ENCODE peak calls at places on chromosomes 13 and 19, in four cellular contexts. One of them, this sample, is unnamed.
A peak's percentile ranks its signal among the peaks of the same experiment; 100 is the strongest.

GRCh38 chr19:1247747-1248453 is 483 bp upstream of the MIDN start:
- DNase-seq in tibial artery: peak; percentile 91
- DNase-seq in cardiac fibroblast: peak; percentile 80
- DNase-seq in amygdala: no peak
- DNase-seq in this sample: no peak

GRCh38 chr13:79589605-79590511 is 108.9 kb downstream of the NDFIP2 start:
- DNase-seq in amygdala: no peak
- DNase-seq in tibial artery: no peak
- DNase-seq in cardiac fibroblast: peak; percentile 19
- DNase-seq in this sample: no peak

GRCh38 chr13:102212729-102213128 is 189.1 kb downstream of the FGF14 start:
- DNase-seq in cardiac fibroblast: no peak
- DNase-seq in amygdala: no peak
- DNase-seq in tibial artery: no peak
- DNase-seq in this sample: no peak

GRCh38 chr13:62583466-62583865 is 1167.8 kb upstream of the PCDH20 start:
- DNase-seq in cardiac fibroblast: no peak
- DNase-seq in tibial artery: no peak
- DNase-seq in amygdala: no peak
- DNase-seq in this sample: no peak

GRCh38 chr13:74264333-74264732 is 130.1 kb upstream of the KLF12 start:
- DNase-seq in tibial artery: no peak
- DNase-seq in cardiac fibroblast: no peak
- DNase-seq in amygdala: no peak
- DNase-seq in this sample: no peak

GRCh38 chr19:343451-343931 is 1.1 kb downstream of the MIER2 start:
- DNase-seq in amygdala: no peak
- DNase-seq in cardiac fibroblast: peak; percentile 11
- DNase-seq in tibial artery: no peak
- DNase-seq in this sample: no peak

GRCh38 chr13:79451500-79451962 is 29.4 kb upstream of the NDFIP2 start:
- DNase-seq in cardiac fibroblast: peak; percentile 94
- DNase-seq in tibial artery: no peak
- DNase-seq in amygdala: no peak
- DNase-seq in this sample: no peak

GRCh38 chr19:31676271-31677004 is 327.2 kb upstream of the TSHZ3 start:
- DNase-seq in cardiac fibroblast: no peak
- DNase-seq in tibial artery: no peak
- DNase-seq in amygdala: no peak
- DNase-seq in this sample: no peak

GRCh38 chr13:39818953-39819352 is 163.5 kb downstream of the COG6 start:
- DNase-seq in tibial artery: no peak
- DNase-seq in amygdala: no peak
- DNase-seq in cardiac fibroblast: peak; percentile 81
- DNase-seq in this sample: no peak

GRCh38 chr13:34340534-34340933 is 522.6 kb downstream of the RFC3 start:
- DNase-seq in cardiac fibroblast: peak; percentile 63
- DNase-seq in tibial artery: no peak
- DNase-seq in amygdala: no peak
- DNase-seq in this sample: no peak

GRCh38 chr13:106083620-106084350 is 451.7 kb downstream of the EFNB2 start:
- DNase-seq in tibial artery: no peak
- DNase-seq in cardiac fibroblast: peak; percentile 78
- DNase-seq in amygdala: no peak
- DNase-seq in this sample: no peak

GRCh38 chr19:45499196-45500180 is 1.2 kb downstream of the PPM1N start:
- DNase-seq in tibial artery: no peak
- DNase-seq in cardiac fibroblast: peak; percentile 39
- DNase-seq in amygdala: no peak
- DNase-seq in this sample: no peak

GRCh38 chr19:41691268-41691970 is 3.3 kb upstream of the CEACAM7 start:
- DNase-seq in cardiac fibroblast: peak; percentile 18
- DNase-seq in amygdala: no peak
- DNase-seq in tibial artery: no peak
- DNase-seq in this sample: no peak

GRCh38 chr13:43611631-43612416 is 174.9 kb downstream of the ENOX1 start:
- DNase-seq in tibial artery: no peak
- DNase-seq in amygdala: no peak
- DNase-seq in cardiac fibroblast: no peak
- DNase-seq in this sample: no peak

GRCh38 chr13:103168901-103169508 is 102.8 kb upstream of the SLC10A2 start:
- DNase-seq in tibial artery: no peak
- DNase-seq in cardiac fibroblast: no peak
- DNase-seq in amygdala: no peak
- DNase-seq in this sample: no peak

GRCh38 chr13:93709511-93710244 is 483.1 kb downstream of the GPC6 start:
- DNase-seq in amygdala: no peak
- DNase-seq in cardiac fibroblast: peak; percentile 10
- DNase-seq in tibial artery: no peak
- DNase-seq in this sample: no peak

GRCh38 chr19:56477429-56478338 is 539 bp upstream of the ZNF667 start:
- DNase-seq in amygdala: peak; percentile 81
- DNase-seq in cardiac fibroblast: peak; percentile 95
- DNase-seq in tibial artery: peak; percentile 94
- DNase-seq in this sample: peak; percentile 98

GRCh38 chr13:113812140-113813036 is 51.5 kb downstream of the GAS6 start:
- DNase-seq in tibial artery: no peak
- DNase-seq in amygdala: no peak
- DNase-seq in cardiac fibroblast: no peak
- DNase-seq in this sample: no peak

GRCh38 chr19:16257509-16258002 is 59.8 kb downstream of the AP1M1 start:
- DNase-seq in amygdala: no peak
- DNase-seq in tibial artery: no peak
- DNase-seq in cardiac fibroblast: no peak
- DNase-seq in this sample: no peak

GRCh38 chr19:8336072-8336569 is 6.9 kb downstream of the KANK3 start:
- DNase-seq in amygdala: no peak
- DNase-seq in cardiac fibroblast: no peak
- DNase-seq in tibial artery: no peak
- DNase-seq in this sample: no peak

GRCh38 chr19:3075605-3076431 is 13.5 kb upstream of the TLE5 start:
- DNase-seq in cardiac fibroblast: peak; percentile 33
- DNase-seq in tibial artery: no peak
- DNase-seq in amygdala: no peak
- DNase-seq in this sample: no peak

GRCh38 chr13:41952749-41953148 is 8.2 kb downstream of the VWA8 start:
- DNase-seq in amygdala: no peak
- DNase-seq in tibial artery: no peak
- DNase-seq in cardiac fibroblast: no peak
- DNase-seq in this sample: no peak

GRCh38 chr19:42255766-42256750 is 1.1 kb upstream of the ERF start:
- DNase-seq in cardiac fibroblast: peak; percentile 71
- DNase-seq in amygdala: peak; percentile 38
- DNase-seq in tibial artery: peak; percentile 79
- DNase-seq in this sample: peak; percentile 36

GRCh38 chr19:11435833-11436313 is 438 bp downstream of the PRKCSH start:
- DNase-seq in cardiac fibroblast: no peak
- DNase-seq in tibial artery: no peak
- DNase-seq in amygdala: no peak
- DNase-seq in this sample: no peak

GRCh38 chr19:29855771-29856510 is 44.1 kb downstream of the CCNE1 start:
- DNase-seq in tibial artery: no peak
- DNase-seq in amygdala: no peak
- DNase-seq in cardiac fibroblast: no peak
- DNase-seq in this sample: no peak

GRCh38 chr19:22608441-22608840 is 25.7 kb upstream of the ZNF492 start:
- DNase-seq in cardiac fibroblast: no peak
- DNase-seq in amygdala: no peak
- DNase-seq in tibial artery: no peak
- DNase-seq in this sample: no peak

GRCh38 chr19:39419003-39419402 is 6.5 kb downstream of the PLEKHG2 start:
- DNase-seq in cardiac fibroblast: no peak
- DNase-seq in amygdala: no peak
- DNase-seq in tibial artery: no peak
- DNase-seq in this sample: no peak

GRCh38 chr13:70817571-70817970 is 709.3 kb upstream of the KLHL1 start:
- DNase-seq in tibial artery: no peak
- DNase-seq in cardiac fibroblast: no peak
- DNase-seq in amygdala: no peak
- DNase-seq in this sample: no peak

GRCh38 chr19:43662487-43662886 is 7.5 kb downstream of the PLAUR start:
- DNase-seq in cardiac fibroblast: peak; percentile 28
- DNase-seq in tibial artery: no peak
- DNase-seq in amygdala: no peak
- DNase-seq in this sample: no peak